ENCODE peak calls at places on chromosomes 1 and 21, in five cellular contexts. N is GM12891, G is SK-N-SH, Q is GM12892, R is GM12878. B is an unnamed sample.

GRCh38 chr1:229186373-229187056 is 84.4 kb upstream of the RAB4A start:
- DNase-seq in N (peak; percentile 65), G (no peak), Q (peak; percentile 35), R (peak; percentile 53), B (no peak)

GRCh38 chr1:156492013-156492590 is 8.5 kb downstream of the MEF2D start:
- DNase-seq in N (no peak), G (no peak), Q (no peak), R (no peak), B (no peak)

GRCh38 chr1:34108711-34109110 is 56.3 kb downstream of the CSMD2 start:
- DNase-seq in N (no peak), G (no peak), Q (no peak), R (no peak), B (no peak)

GRCh38 chr1:233025156-233025555 is 74.7 kb downstream of the NTPCR start:
- DNase-seq in N (no peak), G (peak; percentile 55), Q (no peak), R (no peak), B (peak; percentile 46)

GRCh38 chr1:227449051-227449450 is 114.3 kb upstream of the ZNF678 start:
- DNase-seq in N (peak; percentile 32), G (peak; percentile 62), Q (peak; percentile 23), R (no peak), B (peak; percentile 75)

GRCh38 chr21:40433575-40433974 is 413.4 kb downstream of the DSCAM start:
- DNase-seq in N (no peak), G (no peak), Q (no peak), R (no peak), B (no peak)

GRCh38 chr1:7262611-7263010 is 477.4 kb downstream of the CAMTA1 start:
- DNase-seq in N (no peak), G (no peak), Q (no peak), R (no peak), B (no peak)

GRCh38 chr1:234114648-234115307 is 210.3 kb downstream of the SLC35F3 start:
- DNase-seq in N (peak; percentile 30), G (peak; percentile 54), Q (no peak), R (peak; percentile 4), B (peak; percentile 35)

DNA sequence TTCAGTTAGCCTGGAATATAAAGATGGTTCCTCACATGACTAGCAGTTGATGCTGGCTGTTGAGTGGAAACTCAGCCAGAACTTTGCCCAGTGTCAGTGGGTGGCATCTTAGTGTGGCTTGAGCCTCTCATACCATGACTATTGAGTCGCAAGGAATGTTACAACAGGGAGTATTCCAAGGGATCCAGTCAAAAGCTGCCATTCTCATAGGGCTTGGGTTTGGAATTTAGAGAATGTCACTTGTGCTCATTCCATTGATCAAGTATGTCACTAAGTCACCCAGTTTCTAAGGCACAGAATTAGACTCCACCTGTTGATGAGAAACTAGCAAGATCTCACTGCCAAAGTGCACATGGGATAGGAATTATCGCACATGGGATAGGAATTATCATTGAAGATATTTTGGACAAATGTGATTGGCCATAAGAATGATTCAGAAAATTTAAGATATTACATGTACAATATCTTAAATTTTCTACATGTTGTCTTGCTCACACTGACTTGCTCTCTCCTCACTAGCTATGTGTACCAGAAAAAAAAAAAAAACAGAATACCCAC is 1290.7 kb upstream of the ADGRL2 start:
- DNase-seq in N (no peak), G (no peak), Q (no peak), R (no peak), B (no peak)
- TF ChIP-seq POLR2AphosphoS5 in N (no peak), G (no peak), Q (no peak), R (no peak), B (no peak)

DNA sequence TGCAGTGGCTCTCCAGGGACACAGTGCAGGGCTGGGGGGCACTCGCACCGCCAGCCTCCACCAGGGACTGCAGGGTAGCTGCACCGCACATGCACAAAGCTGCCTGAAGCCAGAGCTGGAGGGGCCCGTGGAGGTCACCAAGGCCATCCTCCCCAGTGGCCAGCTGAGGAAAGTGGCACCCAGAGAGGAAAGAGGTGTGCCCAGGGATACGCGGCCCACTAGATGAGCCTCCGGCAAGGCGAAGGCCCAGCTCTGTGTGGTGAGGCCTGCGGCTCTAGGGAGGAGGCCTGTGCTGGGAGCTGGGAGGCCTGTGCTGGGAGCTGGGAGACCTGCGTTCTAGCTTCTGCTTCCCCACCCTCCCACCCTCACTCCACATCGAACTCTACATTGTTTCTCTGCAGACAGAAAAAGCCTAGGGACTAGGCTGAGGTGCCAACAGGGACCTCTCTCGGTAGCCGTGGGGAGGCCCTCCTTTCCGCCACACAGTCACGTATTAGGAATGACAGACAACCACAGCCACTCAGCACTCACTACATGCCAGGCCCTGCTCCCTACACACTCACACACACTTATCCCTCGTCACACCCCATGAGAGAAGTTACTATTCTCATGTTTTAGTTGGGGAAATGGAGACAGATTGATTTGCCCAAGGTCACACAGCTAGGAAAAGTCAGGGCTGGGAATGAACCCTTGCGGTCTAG is 921 bp upstream of the ASCL5 start:
- DNase-seq in N (no peak), G (no peak), Q (no peak), R (no peak), B (no peak)
- TF ChIP-seq TAF1 in N (no peak), G (no peak), Q (no peak), R (no peak), B (no peak)

DNA sequence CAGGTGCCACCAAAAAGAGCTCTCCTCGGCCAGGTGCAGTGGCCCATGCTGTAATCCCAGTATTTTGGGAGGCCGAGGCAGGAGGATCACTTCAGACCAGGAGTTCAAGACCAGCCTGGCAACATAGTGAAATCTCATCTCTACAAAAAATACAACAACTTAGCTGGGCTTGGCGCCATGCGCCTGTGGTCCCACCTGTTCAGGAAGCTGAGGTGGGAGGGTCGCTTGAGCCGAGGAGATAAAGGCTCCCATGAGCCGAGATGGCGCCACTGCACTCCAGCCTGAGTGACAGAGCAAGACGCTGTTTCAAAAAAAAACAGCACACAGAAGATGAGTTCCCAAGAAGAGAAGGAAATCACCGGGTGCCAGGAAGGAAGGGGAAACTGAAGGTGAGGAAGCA is 67.0 kb downstream of the CHD5 start:
- DNase-seq in N (no peak), G (no peak), Q (no peak), R (no peak), B (no peak)
- TF ChIP-seq POLR2AphosphoS5 in N (no peak), G (no peak), Q (no peak), R (no peak), B (no peak)

GRCh38 chr1:160419150-160419837 is 18.9 kb downstream of the VANGL2 start:
- DNase-seq in N (no peak), G (no peak), Q (no peak), R (no peak), B (no peak)
- TF ChIP-seq TAF1 in N (no peak), G (no peak), Q (no peak), R (no peak), B (no peak)

DNA sequence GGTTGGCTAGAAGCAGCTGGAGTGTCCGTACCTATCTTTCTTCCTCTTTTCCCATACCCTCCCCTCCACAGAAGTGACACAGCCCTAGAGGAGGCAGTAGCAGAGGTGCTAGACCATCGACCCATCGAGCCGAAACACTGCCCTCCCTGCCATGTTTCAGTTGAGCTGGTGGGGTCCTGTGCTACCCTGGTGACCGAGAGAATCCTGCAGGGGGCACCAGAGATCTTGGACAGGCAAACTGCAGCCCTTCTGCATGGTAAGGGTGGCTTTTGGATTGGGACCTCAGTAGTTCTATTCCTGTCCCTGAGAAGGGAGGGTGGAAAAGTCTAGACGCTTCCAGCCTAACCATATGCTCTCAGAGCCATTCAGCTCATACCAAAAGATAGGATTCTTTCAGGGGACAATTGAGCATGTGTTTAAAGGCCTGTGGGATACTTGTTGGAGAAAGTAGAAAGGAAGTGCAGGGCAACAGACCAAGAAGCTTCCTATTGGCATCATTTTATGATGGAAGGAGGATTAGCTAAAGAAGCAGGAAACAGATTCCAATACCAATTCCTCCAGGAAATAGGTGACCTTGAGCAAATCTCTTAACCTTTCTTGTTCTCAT is 11.7 kb upstream of the BNIPL start:
- DNase-seq in N (peak; percentile 74), G (peak; percentile 80), Q (peak; percentile 65), R (no peak), B (peak; percentile 55)
- TF ChIP-seq POLR2AphosphoS5 in N (no peak), G (no peak), Q (no peak), R (no peak), B (no peak)

GRCh38 chr21:8993943-8994639 is 1527.3 kb upstream of the TPTE start:
- DNase-seq in N (no peak), G (no peak), Q (no peak), R (no peak), B (peak; percentile 80)

GRCh38 chr21:8998946-8999681 is 1522.3 kb upstream of the TPTE start:
- DNase-seq in N (no peak), G (no peak), Q (no peak), R (no peak), B (no peak)

GRCh38 chr21:8993284-8993942 is 1528.0 kb upstream of the TPTE start:
- DNase-seq in N (no peak), G (no peak), Q (no peak), R (no peak), B (no peak)

GRCh38 chr21:8994640-8995511 is 1526.5 kb upstream of the TPTE start:
- DNase-seq in N (no peak), G (no peak), Q (no peak), R (no peak), B (peak; percentile 29)

GRCh38 chr21:8997011-8997440 is 1524.4 kb upstream of the TPTE start:
- DNase-seq in N (no peak), G (no peak), Q (no peak), R (no peak), B (no peak)
- TF ChIP-seq TAF1 in N (no peak), G (no peak), Q (no peak), R (no peak), B (no peak)

GRCh38 chr21:41506526-41507520 is 1.1 kb downstream of the TMPRSS2 start:
- DNase-seq in N (no peak), G (no peak), Q (no peak), R (no peak), B (no peak)

GRCh38 chr21:41509206-41509496 is 1.2 kb upstream of the TMPRSS2 start:
- DNase-seq in N (no peak), G (no peak), Q (no peak), R (no peak), B (no peak)

GRCh38 chr21:41508415-41509205 is 652 bp upstream of the TMPRSS2 start:
- DNase-seq in N (no peak), G (no peak), Q (no peak), R (no peak), B (no peak)

GRCh38 chr21:41506005-41506404 is 2.0 kb downstream of the TMPRSS2 start:
- DNase-seq in N (no peak), G (no peak), Q (no peak), R (no peak), B (no peak)

GRCh38 chr21:41507521-41508414 is at the start of gene TMPRSS2:
- DNase-seq in N (no peak), G (no peak), Q (no peak), R (no peak), B (no peak)
- TF ChIP-seq POLR2AphosphoS5 in N (no peak), G (no peak), Q (no peak), R (no peak), B (no peak)

DNA sequence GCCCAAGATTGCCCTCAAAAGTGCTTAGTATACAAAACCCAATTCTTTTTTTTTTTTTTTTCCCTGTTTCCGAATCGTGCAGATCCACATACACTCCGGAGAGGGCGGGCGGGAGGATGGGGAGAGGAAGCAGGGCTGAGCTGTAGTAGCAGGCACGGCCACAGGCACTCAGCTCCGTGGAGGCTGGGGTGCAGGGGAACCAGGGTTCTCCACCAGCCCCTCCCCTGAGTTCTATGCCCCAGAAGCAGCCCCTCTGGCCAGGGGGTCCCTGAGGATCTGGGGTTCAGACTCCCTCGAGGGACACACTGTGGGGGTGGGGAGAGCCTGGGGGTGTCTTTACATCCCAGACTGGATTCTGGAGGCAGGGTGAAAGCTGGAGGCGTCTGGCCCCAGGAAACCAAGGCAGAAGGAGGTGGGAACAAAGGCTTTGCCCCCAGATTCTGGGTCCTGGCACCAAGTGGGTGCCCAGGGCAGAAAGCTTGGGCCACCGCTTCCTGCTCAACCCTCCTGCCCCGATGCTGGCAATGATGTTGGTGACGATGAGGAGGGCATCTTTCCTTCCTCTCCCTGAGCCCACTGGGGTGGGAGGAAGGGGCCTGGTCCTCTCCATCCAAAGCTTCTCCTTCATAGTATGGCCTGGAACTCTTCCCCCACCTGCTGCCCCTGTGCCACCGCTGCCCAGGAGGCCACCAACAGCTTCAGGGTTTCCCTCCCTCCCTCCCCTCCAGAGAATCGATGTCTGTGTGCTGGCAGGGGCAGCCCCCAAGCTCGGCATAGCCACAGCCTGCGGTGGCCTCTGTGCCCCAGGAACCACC is 106.4 kb upstream of the TARDBP start:
- DNase-seq in N (peak; percentile 6), G (peak; percentile 76), Q (no peak), R (no peak), B (no peak)
- TF ChIP-seq TAF1 in N (no peak), G (no peak), Q (no peak), R (no peak), B (no peak)